ENCODE peak calls at places on chromosomes 13 and 19, in six cellular contexts. V is colonic mucosa, Z is substantia nigra, I is WERI-Rb-1, E is fibroblast of mammary gland, Y is GOT3. D is an unnamed sample.

GRCh38 chr13:28659611-28659970 is 661 bp downstream of the POMP start:
- DNase-seq in I (no peak), Z (no peak), V (no peak), Y (no peak), E (peak; percentile 71), D (no peak)

GRCh38 chr13:34678154-34678553 is 263.9 kb upstream of the NBEA start:
- DNase-seq in Y (no peak), V (no peak), E (no peak), Z (no peak), I (no peak), D (no peak)

GRCh38 chr19:12994701-12995595 is at the start of gene NFIX:
- DNase-seq in Z (peak; percentile 66), V (peak; percentile 71), E (no peak), I (peak; percentile 30), Y (peak; percentile 35), D (peak; percentile 60)

GRCh38 chr13:112967666-112968379 is 1.2 kb upstream of the MCF2L start:
- DNase-seq in V (no peak), Y (no peak), E (no peak), Z (no peak), I (no peak), D (no peak)

GRCh38 chr13:77506874-77507273 is 28.6 kb upstream of the SCEL start:
- DNase-seq in E (peak; percentile 25), Z (no peak), I (no peak), V (no peak), Y (no peak), D (no peak)

GRCh38 chr19:39759457-39760184 is 19.0 kb upstream of the LEUTX start:
- DNase-seq in Z (no peak), I (no peak), E (no peak), Y (no peak), V (no peak), D (no peak)

GRCh38 chr13:111508164-111508870 is 187.9 kb downstream of the TEX29 start:
- DNase-seq in V (no peak), Z (no peak), Y (no peak), I (peak; percentile 6), E (no peak), D (no peak)

GRCh38 chr13:61706899-61707298 is 291.2 kb upstream of the PCDH20 start:
- DNase-seq in I (no peak), V (no peak), Y (no peak), Z (no peak), E (no peak), D (no peak)

GRCh38 chr19:34676697-34677385 is at the start of gene SCGB2B2:
- DNase-seq in Z (peak; percentile 92), E (no peak), V (no peak), I (peak; percentile 67), Y (no peak), D (peak; percentile 68)

GRCh38 chr13:97279913-97280312 is 57.8 kb downstream of the MBNL2 start:
- DNase-seq in V (no peak), E (peak; percentile 64), I (no peak), Z (no peak), Y (no peak), D (no peak)

GRCh38 chr13:69010789-69011188 is 1096.8 kb upstream of the ATXN8OS start:
- DNase-seq in Z (no peak), I (no peak), Y (no peak), V (no peak), E (no peak), D (no peak)

GRCh38 chr19:16527971-16528521 is 14.2 kb downstream of the CHERP start:
- DNase-seq in E (peak; percentile 32), V (no peak), I (peak; percentile 55), Y (no peak), Z (no peak), D (peak; percentile 69)